ENCODE peak calls at places on chromosomes 1 and 21, in five cellular contexts. One of them, this sample, is unnamed. For H3K4me1, the result is how much of the 10 kb centered on the place peaks cover.

GRCh38 chr1:61050541-61051454 is 31.6 kb upstream of the NFIA start:
- DNase-seq in A549: peak
- DNase-seq in ovary: no peak
- DNase-seq in IMR-90: no peak
- DNase-seq in uterus: no peak
- DNase-seq in this sample: peak

GRCh38 chr1:64550505-64550904 is 80.6 kb downstream of the CACHD1 start:
- DNase-seq in IMR-90: no peak
- DNase-seq in A549: no peak
- DNase-seq in uterus: no peak
- DNase-seq in ovary: no peak
- DNase-seq in this sample: no peak

GRCh38 chr1:232635778-232636356 is 5.9 kb upstream of the SIPA1L2 start:
- DNase-seq in uterus: no peak
- DNase-seq in A549: peak
- DNase-seq in IMR-90: peak
- DNase-seq in ovary: no peak
- DNase-seq in this sample: no peak

GRCh38 chr1:220330265-220330664 is 58.0 kb upstream of the RAB3GAP2 start:
- DNase-seq in ovary: no peak
- DNase-seq in IMR-90: peak
- DNase-seq in uterus: no peak
- DNase-seq in A549: no peak
- DNase-seq in this sample: no peak

GRCh38 chr1:61135286-61135685 is 52.9 kb downstream of the NFIA start:
- DNase-seq in ovary: no peak
- DNase-seq in A549: no peak
- DNase-seq in IMR-90: no peak
- DNase-seq in uterus: no peak
- DNase-seq in this sample: no peak

GRCh38 chr1:184387871-184388670 is 1.2 kb downstream of the C1orf21 start:
- DNase-seq in A549: no peak
- DNase-seq in IMR-90: peak
- DNase-seq in ovary: peak
- DNase-seq in uterus: peak
- DNase-seq in this sample: peak

GRCh38 chr1:114986286-114986685 is 43.3 kb upstream of the TSHB start:
- DNase-seq in A549: no peak
- DNase-seq in IMR-90: no peak
- DNase-seq in ovary: no peak
- DNase-seq in uterus: no peak
- DNase-seq in this sample: no peak

GRCh38 chr1:70718086-70718630 is 307.1 kb downstream of the CTH start:
- DNase-seq in ovary: no peak
- DNase-seq in uterus: no peak
- DNase-seq in IMR-90: no peak
- DNase-seq in A549: no peak
- DNase-seq in this sample: no peak

GRCh38 chr1:107794571-107794970 is 170.4 kb downstream of the VAV3 start:
- DNase-seq in IMR-90: no peak
- DNase-seq in ovary: no peak
- DNase-seq in uterus: no peak
- DNase-seq in A549: no peak
- DNase-seq in this sample: no peak

GRCh38 chr1:237736372-237737029 is 154.2 kb downstream of the ZP4 start:
- DNase-seq in IMR-90: peak
- DNase-seq in A549: no peak
- DNase-seq in ovary: no peak
- DNase-seq in uterus: no peak
- DNase-seq in this sample: no peak

GRCh38 chr21:25963186-25963585 is 207.4 kb downstream of the APP start:
- DNase-seq in A549: peak
- DNase-seq in uterus: no peak
- DNase-seq in IMR-90: peak
- DNase-seq in ovary: no peak
- DNase-seq in this sample: peak

GRCh38 chr1:2597441-2598328 is 11.1 kb downstream of the PRXL2B start:
- DNase-seq in A549: no peak
- DNase-seq in uterus: no peak
- DNase-seq in ovary: no peak
- DNase-seq in IMR-90: no peak
- DNase-seq in this sample: no peak

GRCh38 chr1:2596530-2597333 is 10.2 kb downstream of the PRXL2B start:
- DNase-seq in uterus: no peak
- DNase-seq in IMR-90: no peak
- DNase-seq in ovary: no peak
- DNase-seq in A549: no peak
- DNase-seq in this sample: no peak

GRCh38 chr1:2595812-2596529 is 9.4 kb downstream of the PRXL2B start:
- DNase-seq in ovary: no peak
- DNase-seq in uterus: no peak
- DNase-seq in IMR-90: no peak
- DNase-seq in A549: no peak
- DNase-seq in this sample: no peak

GRCh38 chr1:2595261-2595811 is 8.8 kb downstream of the PRXL2B start:
- DNase-seq in A549: no peak
- DNase-seq in uterus: no peak
- DNase-seq in ovary: no peak
- DNase-seq in IMR-90: no peak
- DNase-seq in this sample: no peak

GRCh38 chr1:2598329-2598931 is 11.9 kb downstream of the PRXL2B start:
- DNase-seq in A549: no peak
- DNase-seq in uterus: no peak
- DNase-seq in ovary: no peak
- DNase-seq in IMR-90: no peak
- DNase-seq in this sample: no peak
- H3K4me1 ChIP-seq in A549: under half
- H3K4me1 ChIP-seq in uterus: under half
- H3K4me1 ChIP-seq in ovary: under half
- H3K4me1 ChIP-seq in IMR-90: under half
- H3K4me1 ChIP-seq in this sample: under half

DNA sequence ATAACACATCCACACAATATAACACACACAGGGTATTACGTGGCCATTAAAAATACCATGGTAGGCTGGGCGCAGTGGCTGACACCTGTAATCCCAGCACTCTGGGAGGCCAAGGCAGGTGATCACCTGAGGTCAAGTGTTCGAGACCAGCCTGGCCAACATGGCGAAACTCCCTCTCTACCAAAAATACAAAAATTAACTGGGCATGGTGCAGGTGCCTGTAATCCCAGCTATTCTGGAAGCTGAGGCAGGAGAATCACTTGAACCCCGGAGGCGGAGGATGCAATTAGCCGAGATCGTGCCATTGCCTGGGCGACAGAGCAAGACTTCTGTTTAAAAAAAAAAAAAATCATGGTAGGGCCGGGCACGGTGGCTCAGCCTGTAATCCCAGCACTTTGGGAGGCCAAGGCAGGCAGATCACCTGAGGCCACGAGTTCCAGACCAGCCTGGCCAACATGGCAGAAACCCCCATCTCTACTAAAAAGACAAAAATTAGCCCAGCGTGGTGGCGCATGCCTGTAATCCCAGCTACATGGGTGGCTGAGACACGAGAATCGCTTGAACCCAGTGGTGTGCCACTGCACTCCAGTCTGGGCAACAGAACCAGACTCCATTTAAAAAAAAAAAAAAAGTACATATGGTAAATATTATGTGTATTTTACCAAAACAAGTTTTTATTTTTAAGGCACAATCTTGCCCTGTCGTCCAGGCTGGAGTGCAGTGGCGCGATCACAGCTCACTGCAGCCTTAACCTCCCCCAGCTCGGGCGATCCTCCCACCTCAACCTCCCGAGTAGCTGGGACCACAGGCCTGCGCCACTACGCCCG is 24.0 kb upstream of the HPDL start:
- DNase-seq in A549: no peak
- DNase-seq in uterus: no peak
- DNase-seq in IMR-90: no peak
- DNase-seq in ovary: no peak
- DNase-seq in this sample: no peak
- TF ChIP-seq POLR2A in A549: no peak
- TF ChIP-seq POLR2A in uterus: no peak
- TF ChIP-seq POLR2A in IMR-90: no peak
- TF ChIP-seq POLR2A in ovary: no peak
- TF ChIP-seq POLR2A in this sample: no peak

GRCh38 chr1:160629286-160630210 is 17.3 kb downstream of the SLAMF1 start:
- DNase-seq in A549: no peak
- DNase-seq in uterus: no peak
- DNase-seq in ovary: no peak
- DNase-seq in IMR-90: no peak
- DNase-seq in this sample: no peak
- H3K4me1 ChIP-seq in A549: under half
- H3K4me1 ChIP-seq in uterus: under half
- H3K4me1 ChIP-seq in ovary: under half
- H3K4me1 ChIP-seq in IMR-90: under half
- H3K4me1 ChIP-seq in this sample: under half

GRCh38 chr1:68495968-68496679 is 758 bp downstream of the DEPDC1 start:
- DNase-seq in A549: peak
- DNase-seq in ovary: no peak
- DNase-seq in IMR-90: no peak
- DNase-seq in uterus: no peak
- DNase-seq in this sample: no peak

GRCh38 chr1:68495532-68495931 is 1.4 kb downstream of the DEPDC1 start:
- DNase-seq in uterus: no peak
- DNase-seq in ovary: no peak
- DNase-seq in IMR-90: no peak
- DNase-seq in A549: no peak
- DNase-seq in this sample: no peak

GRCh38 chr1:68497358-68497698 is 446 bp upstream of the DEPDC1 start:
- DNase-seq in A549: no peak
- DNase-seq in uterus: no peak
- DNase-seq in ovary: no peak
- DNase-seq in IMR-90: no peak
- DNase-seq in this sample: no peak

GRCh38 chr1:68493193-68493592 is 3.7 kb downstream of the DEPDC1 start:
- DNase-seq in uterus: no peak
- DNase-seq in IMR-90: no peak
- DNase-seq in A549: no peak
- DNase-seq in ovary: no peak
- DNase-seq in this sample: no peak

GRCh38 chr1:68496680-68497357 is at the start of gene DEPDC1:
- DNase-seq in ovary: peak
- DNase-seq in uterus: peak
- DNase-seq in IMR-90: peak
- DNase-seq in A549: peak
- DNase-seq in this sample: peak
- TF ChIP-seq POLR2A in ovary: no peak
- TF ChIP-seq POLR2A in uterus: no peak
- TF ChIP-seq POLR2A in IMR-90: no peak
- TF ChIP-seq POLR2A in A549: no peak
- TF ChIP-seq POLR2A in this sample: peak

GRCh38 chr1:39262802-39263201 is 58.3 kb downstream of the MACF1 start:
- DNase-seq in uterus: no peak
- DNase-seq in ovary: no peak
- DNase-seq in IMR-90: no peak
- DNase-seq in A549: no peak
- DNase-seq in this sample: no peak

GRCh38 chr1:39266269-39266668 is 61.8 kb downstream of the MACF1 start:
- DNase-seq in IMR-90: no peak
- DNase-seq in uterus: no peak
- DNase-seq in A549: no peak
- DNase-seq in ovary: no peak
- DNase-seq in this sample: no peak

GRCh38 chr1:39258146-39258924 is 53.8 kb downstream of the MACF1 start:
- DNase-seq in uterus: peak
- DNase-seq in A549: peak
- DNase-seq in IMR-90: peak
- DNase-seq in ovary: peak
- DNase-seq in this sample: peak

GRCh38 chr1:39258925-39259244 is 54.4 kb downstream of the MACF1 start:
- DNase-seq in IMR-90: no peak
- DNase-seq in uterus: no peak
- DNase-seq in A549: no peak
- DNase-seq in ovary: no peak
- DNase-seq in this sample: no peak

DNA sequence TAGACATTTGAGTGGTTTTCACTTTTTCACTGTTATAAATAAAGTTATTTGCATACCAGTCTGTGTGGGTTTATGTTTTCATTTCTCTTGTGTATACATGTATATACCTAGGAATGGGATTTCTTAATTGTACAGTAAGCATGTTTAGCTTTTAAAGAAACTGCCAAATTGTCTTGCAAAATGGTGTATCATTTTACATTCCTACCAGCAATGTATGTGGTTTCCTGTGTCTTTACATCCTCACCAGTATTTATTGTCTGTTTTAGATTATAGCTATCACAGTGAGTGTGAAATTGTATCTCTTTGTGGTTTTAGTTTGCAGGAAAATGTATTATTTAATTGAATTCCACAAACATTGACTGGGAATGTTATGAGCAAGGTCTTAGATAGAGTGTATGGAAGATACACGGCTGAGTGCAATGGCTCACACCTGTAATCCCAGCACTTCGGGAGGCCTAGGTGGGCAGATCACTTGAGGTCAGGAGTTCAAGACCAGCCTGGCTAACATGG is 57.3 kb downstream of the MACF1 start:
- DNase-seq in A549: no peak
- DNase-seq in IMR-90: peak
- DNase-seq in uterus: no peak
- DNase-seq in ovary: no peak
- DNase-seq in this sample: no peak
- H3K4me1 ChIP-seq in A549: under half
- H3K4me1 ChIP-seq in IMR-90: under half
- H3K4me1 ChIP-seq in uterus: under half
- H3K4me1 ChIP-seq in ovary: under half
- H3K4me1 ChIP-seq in this sample: under half

DNA sequence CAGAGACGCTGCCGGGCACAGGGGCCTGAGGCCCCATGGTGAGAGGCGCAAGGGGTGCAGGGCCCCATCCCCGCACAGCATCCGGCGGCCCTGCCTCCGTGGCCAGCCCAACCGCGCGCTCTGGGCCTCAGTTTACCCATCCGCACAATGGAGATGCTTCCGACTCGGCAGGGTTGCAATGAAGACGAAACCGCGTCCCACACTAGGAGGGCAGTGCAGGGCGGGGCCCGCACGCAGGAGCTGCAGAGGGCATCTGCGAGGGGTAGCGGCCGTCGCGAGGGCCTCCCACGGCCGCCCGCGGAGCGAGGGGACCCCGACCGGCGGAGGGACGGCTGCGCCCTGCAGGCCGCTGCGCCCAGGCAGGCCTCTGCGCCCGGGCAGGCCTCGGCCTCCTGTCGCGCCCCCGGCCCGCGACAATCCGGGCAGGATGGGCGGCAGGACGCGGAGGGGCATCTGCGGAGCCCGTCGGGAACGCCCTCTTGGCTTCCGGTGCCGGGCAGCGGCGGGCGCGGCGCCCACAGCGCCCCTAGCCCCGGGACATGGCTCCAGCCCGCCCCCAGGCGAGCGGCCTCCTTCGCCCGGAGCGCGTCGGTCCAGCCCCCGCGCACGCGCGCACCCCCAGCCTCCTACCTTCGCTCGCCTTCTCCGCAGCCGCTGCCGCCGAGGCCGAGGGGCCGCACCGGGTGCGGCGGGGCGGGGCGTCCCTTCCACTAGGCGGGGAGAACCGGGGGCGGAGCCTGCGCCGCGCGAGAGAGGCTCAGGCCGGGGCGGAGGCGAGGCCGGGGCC is 15.3 kb downstream of the RNU1-1 start:
- DNase-seq in A549: peak
- DNase-seq in IMR-90: peak
- DNase-seq in uterus: peak
- DNase-seq in ovary: peak
- DNase-seq in this sample: peak
- TF ChIP-seq POLR2A in A549: peak
- TF ChIP-seq POLR2A in IMR-90: no peak
- TF ChIP-seq POLR2A in uterus: peak
- TF ChIP-seq POLR2A in ovary: peak
- TF ChIP-seq POLR2A in this sample: peak

GRCh38 chr1:26848947-26849774 is 13.8 kb upstream of the SFN start:
- DNase-seq in uterus: peak
- DNase-seq in IMR-90: peak
- DNase-seq in A549: peak
- DNase-seq in ovary: no peak
- DNase-seq in this sample: no peak
- H3K4me1 ChIP-seq in uterus: under half
- H3K4me1 ChIP-seq in IMR-90: under half
- H3K4me1 ChIP-seq in A549: half or more
- H3K4me1 ChIP-seq in ovary: under half
- H3K4me1 ChIP-seq in this sample: under half